ENCODE peak calls at places on chromosomes 7 and 10, in eight cellular contexts. Z is cardiac fibroblast, M is BJ, R is A549, O is nephron progenitor cell, J is H1, G is progenitor cell of endocrine pancreas, E is HFFc6. X is an unnamed sample.

GRCh38 chr10:47230482-47230881 is 69.5 kb upstream of the GDF10 start:
- DNase-seq in J (no peak), G (no peak), O (no peak), M (no peak), Z (no peak), E (no peak), R (no peak), X (no peak)

GRCh38 chr10:94232711-94233383 is 129.9 kb downstream of the NOC3L start:
- DNase-seq in E (no peak), Z (no peak), R (no peak), M (no peak), G (no peak), O (no peak), J (no peak), X (no peak)

GRCh38 chr7:27920281-27920946 is 180.5 kb downstream of the TAX1BP1 start:
- DNase-seq in R (no peak), E (no peak), Z (no peak), J (no peak), G (no peak), O (no peak), M (no peak), X (no peak)

GRCh38 chr7:57071-57470 is 135.3 kb upstream of the FAM20C start:
- DNase-seq in R (no peak), Z (no peak), O (no peak), M (no peak), J (no peak), G (no peak), E (no peak), X (no peak)

GRCh38 chr10:103592186-103593021 is 98.9 kb downstream of the NEURL1 start:
- DNase-seq in O (peak), Z (peak), E (no peak), R (peak), J (peak), G (peak), M (no peak), X (no peak)

GRCh38 chr10:21934307-21934706 is 69.2 kb downstream of the DNAJC1 start:
- DNase-seq in M (no peak), E (no peak), Z (peak), G (no peak), O (no peak), J (no peak), R (no peak), X (no peak)

GRCh38 chr7:149459201-149459539 is 1.7 kb downstream of the ZNF777 start:
- DNase-seq in R (no peak), G (no peak), Z (no peak), O (no peak), M (no peak), E (no peak), J (no peak), X (no peak)

GRCh38 chr7:56023500-56023899 is 27.7 kb downstream of the PSPH start:
- DNase-seq in O (no peak), G (no peak), R (no peak), E (no peak), J (no peak), Z (no peak), M (no peak), X (no peak)

GRCh38 chr7:132242192-132242812 is 334.0 kb downstream of the PLXNA4 start:
- DNase-seq in E (no peak), O (no peak), J (no peak), G (no peak), Z (no peak), M (no peak), R (no peak), X (no peak)

GRCh38 chr10:112375721-112376577 is 2.0 kb downstream of the ACSL5 start:
- DNase-seq in J (no peak), G (no peak), E (no peak), R (no peak), O (no peak), Z (peak), M (no peak), X (peak)

GRCh38 chr10:33897255-33897893 is 562.9 kb upstream of the NRP1 start:
- DNase-seq in G (no peak), J (no peak), O (no peak), Z (peak), E (no peak), M (no peak), R (no peak), X (no peak)

GRCh38 chr7:104127204-104127603 is 80.6 kb downstream of the ORC5 start:
- DNase-seq in O (no peak), Z (no peak), R (no peak), J (no peak), G (no peak), M (no peak), E (no peak), X (no peak)

GRCh38 chr10:92075829-92076228 is 152.3 kb downstream of the BTAF1 start:
- DNase-seq in Z (no peak), R (no peak), J (no peak), M (no peak), E (no peak), G (no peak), O (no peak), X (no peak)

GRCh38 chr7:11540271-11540761 is 291.7 kb downstream of the THSD7A start:
- DNase-seq in G (no peak), M (no peak), E (no peak), Z (peak), J (no peak), R (no peak), O (no peak), X (no peak)

GRCh38 chr10:102230861-102231356 is 4.8 kb downstream of the ELOVL3 start:
- DNase-seq in Z (peak), R (peak), E (no peak), G (no peak), J (no peak), O (peak), M (no peak), X (peak)

GRCh38 chr7:44320794-44321371 is 4.5 kb downstream of the CAMK2B start:
- DNase-seq in J (no peak), E (no peak), Z (no peak), M (no peak), R (no peak), O (no peak), G (no peak), X (no peak)

GRCh38 chr7:9680713-9681112 is 1247.3 kb downstream of the NXPH1 start:
- DNase-seq in M (no peak), R (no peak), E (no peak), Z (no peak), G (no peak), O (no peak), J (no peak), X (no peak)

GRCh38 chr10:33093362-33093761 is 135.3 kb upstream of the ITGB1 start:
- DNase-seq in O (no peak), E (no peak), G (no peak), M (no peak), R (no peak), J (no peak), Z (no peak), X (no peak)

GRCh38 chr10:86348321-86349210 is 18.0 kb downstream of the GRID1 start:
- DNase-seq in R (no peak), O (peak), Z (no peak), M (no peak), E (no peak), G (no peak), J (no peak), X (no peak)

GRCh38 chr7:23067271-23067670 is 38.3 kb upstream of the KLHL7 start:
- DNase-seq in Z (peak), J (no peak), G (no peak), E (no peak), O (no peak), M (no peak), R (no peak), X (no peak)

GRCh38 chr10:69332278-69333010 is 54.1 kb downstream of the HK1 start:
- DNase-seq in E (no peak), O (no peak), R (no peak), J (no peak), G (no peak), M (no peak), Z (no peak), X (no peak)

GRCh38 chr7:155584261-155584660 is 37.9 kb upstream of the CNPY1 start:
- DNase-seq in O (no peak), E (no peak), J (no peak), Z (no peak), M (no peak), G (no peak), R (no peak), X (no peak)

DNA sequence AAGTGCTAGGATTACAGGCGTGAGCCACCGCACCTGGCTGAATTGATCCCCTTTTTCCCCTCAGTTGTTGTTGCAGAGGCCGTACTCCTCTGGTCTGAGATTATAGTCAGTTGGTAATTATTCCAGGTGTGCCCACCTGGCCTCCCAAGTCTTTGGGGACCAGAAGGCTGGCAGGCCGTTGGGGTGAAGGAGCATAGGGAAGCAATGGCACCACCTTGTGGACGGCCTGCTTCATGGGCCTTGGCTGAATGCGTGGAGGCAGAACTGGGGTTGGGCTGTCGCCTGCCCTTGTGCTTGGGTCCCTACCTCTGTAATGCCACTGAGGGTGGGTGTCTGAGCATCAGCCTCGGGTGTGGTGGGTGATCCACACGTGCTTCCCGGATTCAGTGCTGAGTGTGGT is 125.7 kb downstream of the RGS10 start:
- DNase-seq in M (no peak), R (peak), Z (peak), G (peak), J (peak), O (peak), E (peak), X (peak)
- TF ChIP-seq CTCF in M (peak), R (peak), Z (peak), G (peak), J (peak), O (peak), E (peak), X (peak)

GRCh38 chr7:66521675-66522074 is 107.0 kb upstream of the KCTD7 start:
- DNase-seq in G (no peak), M (no peak), O (no peak), Z (no peak), E (no peak), R (no peak), J (no peak), X (no peak)

GRCh38 chr7:66523409-66523808 is 105.3 kb upstream of the KCTD7 start:
- DNase-seq in M (no peak), Z (no peak), J (no peak), E (no peak), R (no peak), G (no peak), O (no peak), X (no peak)

GRCh38 chr7:66518151-66518691 is 110.5 kb upstream of the KCTD7 start:
- DNase-seq in O (no peak), Z (no peak), M (no peak), J (no peak), G (no peak), R (no peak), E (no peak), X (no peak)

GRCh38 chr7:66524738-66525137 is 103.9 kb upstream of the KCTD7 start:
- DNase-seq in J (no peak), R (no peak), E (no peak), O (no peak), M (no peak), G (no peak), Z (no peak), X (no peak)

DNA sequence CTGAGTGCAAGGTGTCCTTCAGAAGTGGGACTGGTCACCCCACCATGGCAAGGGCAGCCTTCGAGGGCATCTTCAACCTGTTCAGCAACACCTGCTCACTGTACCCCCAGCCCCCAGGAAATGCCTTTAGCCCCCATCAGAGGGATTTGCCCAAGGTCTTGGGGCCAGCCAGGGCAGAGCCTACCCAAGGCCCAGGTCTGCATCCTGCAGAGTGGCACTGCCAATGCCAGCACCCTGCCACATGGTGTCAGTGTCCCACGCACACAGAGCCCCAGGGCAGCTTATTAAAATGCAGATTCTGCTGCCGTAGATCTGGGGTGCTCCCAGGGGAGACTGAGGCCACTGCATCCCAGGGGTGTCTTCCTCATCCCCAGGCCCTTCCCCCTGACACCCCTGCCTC is 106.2 kb upstream of the KCTD7 start:
- DNase-seq in O (no peak), E (no peak), M (no peak), G (no peak), Z (peak), R (peak), J (no peak), X (no peak)
- TF ChIP-seq CTCF in O (no peak), E (peak), M (peak), G (peak), Z (peak), R (peak), J (peak), X (no peak)

GRCh38 chr10:113616244-113617074 is 47.4 kb downstream of the NRAP start:
- DNase-seq in Z (no peak), E (peak), R (peak), G (no peak), J (no peak), O (peak), M (no peak), X (no peak)
- TF ChIP-seq CTCF in Z (no peak), E (peak), R (peak), G (peak), J (no peak), O (peak), M (peak), X (no peak)

DNA sequence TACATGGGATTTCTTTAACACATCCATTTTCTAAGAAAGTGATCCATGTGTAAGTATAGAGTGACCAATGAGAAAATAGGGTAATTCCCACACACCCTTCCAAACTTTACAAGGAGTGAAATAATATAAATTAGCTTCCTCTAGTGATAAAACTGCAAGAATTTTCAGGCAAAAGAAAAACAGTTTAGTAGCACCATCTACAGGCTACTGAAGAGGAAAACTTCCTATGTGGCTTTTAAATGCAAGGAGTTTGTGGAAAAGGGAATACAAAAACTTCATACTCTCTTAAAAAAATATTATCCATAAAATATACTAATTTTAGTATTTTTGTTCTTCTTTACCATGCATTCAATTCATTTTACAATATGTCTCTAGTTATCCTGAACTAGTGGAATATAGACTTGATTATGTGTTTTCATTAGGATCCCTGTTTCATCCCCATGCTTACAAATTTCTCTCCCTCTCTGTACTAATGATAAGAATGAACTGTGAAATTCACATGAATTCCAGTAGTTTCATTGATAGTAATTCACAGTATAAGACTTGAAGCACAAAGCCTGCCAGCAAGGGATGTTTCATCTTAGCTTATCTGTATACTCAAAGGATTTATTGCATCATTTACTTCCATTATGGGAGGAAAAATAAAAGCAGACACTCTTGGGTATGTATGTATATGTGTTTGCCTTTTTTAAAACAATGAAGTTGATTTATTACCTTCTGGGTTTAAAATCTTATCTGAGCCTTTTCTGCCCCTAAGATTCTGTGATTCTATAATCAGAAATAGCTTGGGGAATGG is 442.9 kb downstream of the AUTS2 start:
- DNase-seq in J (no peak), O (no peak), R (peak), G (no peak), Z (peak), E (no peak), M (no peak), X (no peak)
- TF ChIP-seq CTCF in J (no peak), O (peak), R (peak), G (peak), Z (no peak), E (no peak), M (no peak), X (peak)

DNA sequence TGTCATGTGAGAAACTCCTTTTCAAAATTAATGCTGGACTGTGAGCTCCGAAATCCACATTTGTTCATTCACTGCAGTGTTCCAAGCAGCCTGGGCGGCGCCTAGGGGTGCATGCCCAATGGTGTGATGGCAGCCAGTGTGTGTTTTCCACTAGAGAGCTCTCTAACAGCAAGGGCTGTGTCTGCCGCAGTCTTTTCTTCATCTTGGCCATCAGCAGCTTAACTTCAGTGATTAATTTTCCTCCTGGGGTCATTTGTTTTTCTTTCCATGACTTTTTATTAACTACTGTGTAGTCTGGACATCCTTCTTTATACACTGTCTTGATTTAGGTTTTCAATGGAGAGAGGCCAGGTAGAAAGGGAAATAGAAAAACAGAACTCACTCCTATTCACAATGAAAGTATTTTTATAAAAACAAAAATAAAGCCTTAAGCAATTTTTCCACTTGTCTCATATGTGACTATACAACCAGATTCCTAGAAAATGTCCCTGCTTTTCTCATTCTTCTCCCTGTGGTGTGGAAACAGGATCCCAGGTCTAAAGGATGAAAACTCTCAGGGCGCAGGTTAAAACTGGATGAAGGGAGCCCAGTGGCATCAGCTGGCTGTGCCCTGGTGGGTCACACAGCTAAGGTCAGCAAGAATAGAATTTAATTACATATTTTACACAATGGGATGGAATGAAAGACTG is 176.8 kb downstream of the PKD1L1 start:
- DNase-seq in O (no peak), G (no peak), M (no peak), Z (peak), R (peak), J (no peak), E (no peak), X (no peak)
- TF ChIP-seq CTCF in O (no peak), G (no peak), M (peak), Z (no peak), R (no peak), J (no peak), E (no peak), X (no peak)

GRCh38 chr10:11304906-11305585 is 287.4 kb downstream of the CELF2 start:
- DNase-seq in R (no peak), O (no peak), Z (no peak), E (no peak), G (no peak), J (no peak), M (no peak), X (no peak)
- TF ChIP-seq CTCF in R (no peak), O (no peak), Z (no peak), E (no peak), G (no peak), J (no peak), M (no peak), X (no peak)

GRCh38 chr7:66075590-66076458 is at the start of gene ASL:
- DNase-seq in Z (peak), E (peak), G (peak), M (peak), R (peak), J (peak), O (peak), X (peak)
- TF ChIP-seq CTCF in Z (no peak), E (peak), G (no peak), M (no peak), R (no peak), J (no peak), O (no peak), X (no peak)

X was measured in natural killer cell.